ENCODE peak calls at places on chromosomes 2 and 18, in five cellular contexts. Y is cardiac muscle cell, U is dorsolateral prefrontal cortex, V is endothelial cell of umbilical vein, X is substantia nigra. G is an unnamed sample.

GRCh38 chr2:66437601-66438497 is 2.9 kb downstream of the MEIS1 start:
- DNase-seq in Y (peak), X (peak), U (peak), V (peak), G (peak)

GRCh38 chr2:64203131-64204005 is 59.1 kb upstream of the PELI1 start:
- DNase-seq in X (no peak), U (no peak), Y (peak), V (no peak), G (no peak)

GRCh38 chr2:160574472-160575140 is 81.0 kb upstream of the RBMS1 start:
- DNase-seq in Y (no peak), X (no peak), V (no peak), U (no peak), G (no peak)

GRCh38 chr2:165778187-165778556 is 15.9 kb downstream of the GALNT3 start:
- DNase-seq in V (no peak), U (no peak), Y (no peak), X (no peak), G (no peak)

GRCh38 chr2:233556756-233557736 is 9.5 kb downstream of the USP40 start:
- DNase-seq in Y (no peak), V (peak), X (peak), U (no peak), G (no peak)

GRCh38 chr2:28250006-28250405 is 142.7 kb upstream of the FOSL2 start:
- DNase-seq in V (no peak), X (no peak), Y (no peak), U (no peak), G (no peak)

GRCh38 chr2:98870516-98871158 is 65.4 kb downstream of the CRACDL start:
- DNase-seq in V (no peak), X (no peak), U (no peak), Y (no peak), G (no peak)

GRCh38 chr18:59704146-59704545 is 6.9 kb upstream of the CCBE1 start:
- DNase-seq in V (no peak), U (no peak), X (no peak), Y (no peak), G (no peak)

GRCh38 chr18:43277164-43277600 is at the start of gene SYT4:
- DNase-seq in U (peak), Y (peak), V (peak), X (peak), G (peak)

GRCh38 chr2:27083410-27084296 is 2.9 kb upstream of the KHK start:
- DNase-seq in Y (no peak), X (no peak), V (no peak), U (no peak), G (no peak)

GRCh38 chr2:139916822-139917221 is 1136.6 kb upstream of the NXPH2 start:
- DNase-seq in X (no peak), Y (no peak), V (peak), U (no peak), G (no peak)

GRCh38 chr2:98383166-98383565 is 36.9 kb downstream of the CNGA3 start:
- DNase-seq in V (no peak), Y (no peak), U (no peak), X (no peak), G (no peak)

GRCh38 chr18:8041526-8042111 is 474.5 kb downstream of the PTPRM start:
- DNase-seq in U (no peak), V (no peak), X (no peak), Y (no peak), G (no peak)

GRCh38 chr2:121102949-121103348 is 182.1 kb downstream of the TFCP2L1 start:
- DNase-seq in Y (no peak), U (no peak), X (no peak), V (no peak), G (no peak)

GRCh38 chr2:19731515-19731914 is 170.3 kb downstream of the TTC32 start:
- DNase-seq in Y (no peak), U (no peak), V (no peak), X (no peak), G (no peak)

GRCh38 chr2:167990062-167990461 is 257.3 kb downstream of the STK39 start:
- DNase-seq in X (no peak), V (no peak), Y (no peak), U (no peak), G (no peak)

GRCh38 chr2:98895221-98895620 is 40.8 kb downstream of the CRACDL start:
- DNase-seq in V (no peak), U (no peak), X (no peak), Y (no peak), G (no peak)

GRCh38 chr18:55405655-55406373 is 182.2 kb downstream of the TCF4 start:
- DNase-seq in Y (peak), U (peak), X (peak), V (peak), G (peak)

GRCh38 chr2:129464036-129464435 is 515.4 kb upstream of the RAB6C start:
- DNase-seq in X (no peak), V (no peak), U (no peak), Y (no peak), G (no peak)
- H3K27ac ChIP-seq in X (no peak), V (no peak), U (no peak), Y (no peak), G (no peak)

DNA sequence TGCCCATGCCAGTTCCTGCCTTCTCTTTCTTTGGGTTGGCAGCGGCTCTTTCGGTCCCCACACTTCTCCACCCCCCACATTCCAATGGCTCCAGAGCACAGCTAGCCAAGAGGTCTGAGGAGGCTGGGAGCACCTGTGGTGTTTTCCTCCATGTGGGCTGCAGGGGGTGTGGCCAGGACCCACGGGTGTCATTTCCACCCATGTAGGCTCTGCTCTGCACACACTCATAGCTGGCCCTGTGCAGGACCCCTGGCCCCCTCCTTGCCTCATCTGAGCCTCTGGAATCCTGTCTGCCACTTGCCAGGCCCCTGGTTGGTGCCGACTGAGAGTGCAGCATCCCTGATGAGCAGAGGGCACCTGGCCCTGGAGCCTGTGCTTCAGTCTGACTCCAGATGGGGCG is 46.3 kb downstream of the DYSF start:
- DNase-seq in V (peak), Y (no peak), U (no peak), X (no peak), G (no peak)
- H3K27ac ChIP-seq in V (peak), Y (no peak), U (no peak), X (no peak), G (peak)

GRCh38 chr2:41038408-41038807 is 586.5 kb upstream of the SLC8A1 start:
- DNase-seq in U (no peak), X (no peak), V (peak), Y (no peak), G (no peak)
- H3K27ac ChIP-seq in U (no peak), X (no peak), V (no peak), Y (no peak), G (no peak)

GRCh38 chr2:239268082-239268481 is 132.7 kb downstream of the HDAC4 start:
- DNase-seq in V (peak), X (no peak), Y (no peak), U (no peak), G (no peak)
- H3K27ac ChIP-seq in V (no peak), X (peak), Y (no peak), U (peak), G (peak)

DNA sequence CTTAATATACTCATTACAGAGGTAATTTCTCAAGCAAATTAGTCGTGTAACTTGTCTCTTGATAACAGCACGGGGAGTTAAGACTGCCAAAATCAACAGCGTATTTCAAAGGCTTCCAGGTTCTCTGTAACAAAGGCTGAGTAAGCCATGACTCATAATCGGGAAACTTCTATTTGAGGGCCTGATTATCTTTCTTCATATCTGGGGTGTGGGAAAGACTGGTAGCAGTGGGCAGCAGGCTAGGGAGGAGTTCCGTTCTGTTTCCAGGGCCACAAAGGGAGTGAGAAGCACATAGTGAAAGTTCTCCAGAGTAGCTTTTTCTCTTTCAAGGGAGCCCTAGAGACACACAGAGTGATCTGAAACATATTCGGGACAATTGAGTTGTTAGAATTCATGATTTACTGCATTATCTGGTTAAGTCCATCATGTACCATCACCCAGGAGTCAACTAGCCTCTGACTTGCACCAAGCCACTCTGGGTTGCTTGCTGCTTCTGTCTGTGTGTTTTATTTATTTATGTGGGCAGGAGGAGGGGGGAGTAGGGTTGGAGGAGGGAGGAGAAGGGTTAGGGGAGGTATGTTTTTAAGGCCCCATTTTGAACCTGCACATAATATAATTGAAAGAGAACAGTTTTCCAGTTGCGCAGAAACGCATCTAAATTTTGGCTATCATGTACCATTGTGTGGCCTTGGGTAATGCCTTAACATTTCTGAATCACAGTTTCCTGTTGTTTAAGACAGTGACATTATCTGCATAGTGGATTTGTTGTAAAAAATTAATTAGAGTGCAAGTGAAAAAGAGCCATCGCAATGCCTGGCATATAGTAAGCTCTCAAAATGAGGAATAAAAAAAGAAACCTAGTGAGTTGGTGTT is 80.5 kb upstream of the ITPRID2 start:
- DNase-seq in U (no peak), Y (no peak), V (peak), X (no peak), G (peak)
- H3K27ac ChIP-seq in U (no peak), Y (no peak), V (peak), X (no peak), G (peak)

GRCh38 chr18:22349966-22350365 is 67.7 kb downstream of the CTAGE1 start:
- DNase-seq in X (no peak), U (no peak), Y (no peak), V (peak), G (no peak)

GRCh38 chr18:22346968-22347611 is 70.6 kb downstream of the CTAGE1 start:
- DNase-seq in V (peak), Y (peak), U (no peak), X (no peak), G (peak)

GRCh38 chr18:22347624-22348511 is 69.8 kb downstream of the CTAGE1 start:
- DNase-seq in X (no peak), Y (peak), V (peak), U (no peak), G (no peak)

GRCh38 chr18:22348521-22349316 is 69.0 kb downstream of the CTAGE1 start:
- DNase-seq in X (no peak), Y (peak), V (peak), U (no peak), G (peak)

GRCh38 chr18:22349317-22349898 is 68.3 kb downstream of the CTAGE1 start:
- DNase-seq in Y (no peak), X (no peak), U (no peak), V (peak), G (no peak)
- H3K27ac ChIP-seq in Y (peak), X (no peak), U (no peak), V (peak), G (peak)

GRCh38 chr18:74929110-74929509 is 279.8 kb downstream of the PTGR3 start:
- DNase-seq in Y (no peak), X (no peak), V (peak), U (no peak), G (no peak)
- H3K27ac ChIP-seq in Y (no peak), X (no peak), V (no peak), U (no peak), G (no peak)

GRCh38 chr2:48045613-48046012 is 139.3 kb upstream of the FBXO11 start:
- DNase-seq in V (no peak), U (no peak), X (no peak), Y (no peak), G (no peak)
- H3K27ac ChIP-seq in V (no peak), U (no peak), X (no peak), Y (no peak), G (no peak)